ENCODE peak calls at places on chromosomes 4 and X, in four cellular contexts. V is K562, K is HEK293T, X is HepG2. C is an unnamed sample.

GRCh38 chr4:164779811-164780216 is 25.9 kb downstream of the SMIM31 start:
- DNase-seq in V (peak; percentile 26), K (peak; percentile 51), X (peak; percentile 13), C (peak; percentile 30)

GRCh38 chr4:84681488-84682274 is 98.8 kb downstream of the CDS1 start:
- DNase-seq in V (peak; percentile 10), K (no peak), X (peak; percentile 38), C (no peak)

GRCh38 chr4:134935320-134935719 is 733.7 kb upstream of the PABPC4L start:
- DNase-seq in V (peak; percentile 7), K (peak; percentile 25), X (no peak), C (no peak)

GRCh38 chrX:139932901-139933796 is at the start of gene ATP11C:
- DNase-seq in V (peak; percentile 90), K (peak; percentile 83), X (peak; percentile 70), C (peak; percentile 46)

GRCh38 chrX:103861200-103861599 is 29.1 kb upstream of the RAB9B start:
- DNase-seq in V (no peak), K (no peak), X (no peak), C (no peak)

GRCh38 chrX:103356023-103356798 is at the start of gene TCEAL9:
- DNase-seq in V (peak; percentile 36), K (peak; percentile 72), X (peak; percentile 51), C (no peak)

GRCh38 chr4:92840880-92841279 is 537.1 kb downstream of the GRID2 start:
- DNase-seq in V (no peak), K (no peak), X (no peak), C (no peak)

GRCh38 chr4:185210102-185210981 is 944 bp downstream of the SNX25 start:
- DNase-seq in V (peak; percentile 35), K (peak; percentile 22), X (peak; percentile 13), C (no peak)

GRCh38 chr4:168907119-168907698 is 102.8 kb downstream of the CBR4 start:
- DNase-seq in V (no peak), K (no peak), X (no peak), C (no peak)

GRCh38 chrX:132986556-132986955 is 28.1 kb upstream of the HS6ST2 start:
- DNase-seq in V (no peak), K (no peak), X (no peak), C (no peak)

GRCh38 chr4:67658302-67658701 is 42.7 kb downstream of the UBA6 start:
- DNase-seq in V (no peak), K (no peak), X (no peak), C (no peak)

GRCh38 chr4:73869130-73870055 is at the start of gene CXCL1:
- DNase-seq in V (peak; percentile 54), K (peak; percentile 36), X (no peak), C (no peak)

GRCh38 chr4:18020671-18021469 is 685 bp downstream of the LCORL start:
- DNase-seq in V (peak; percentile 72), K (peak; percentile 73), X (peak; percentile 73), C (peak; percentile 32)

GRCh38 chrX:44975666-44976263 is 102.8 kb downstream of the KDM6A start:
- DNase-seq in V (no peak), K (no peak), X (peak; percentile 50), C (no peak)

GRCh38 chr4:118904935-118905334 is 16.3 kb downstream of the SYNPO2 start:
- DNase-seq in V (no peak), K (no peak), X (no peak), C (no peak)

GRCh38 chr4:304987-305680 is at the start of gene ZNF732:
- DNase-seq in V (peak; percentile 10), K (no peak), X (no peak), C (no peak)

GRCh38 chr4:75255261-75255660 is 258.9 kb downstream of the RCHY1 start:
- DNase-seq in V (no peak), K (no peak), X (no peak), C (no peak)
- TF ChIP-seq TARDBP in V (no peak), K (no peak), X (no peak), C (no peak)

GRCh38 chrX:151458824-151459223 is 61.8 kb downstream of the VMA21 start:
- DNase-seq in V (no peak), K (no peak), X (peak; percentile 2), C (no peak)
- TF ChIP-seq TARDBP in V (no peak), K (no peak), X (no peak), C (no peak)

GRCh38 chrX:86806786-86807185 is 658.5 kb downstream of the DACH2 start:
- DNase-seq in V (no peak), K (peak; percentile 18), X (peak; percentile 6), C (no peak)
- TF ChIP-seq TARDBP in V (no peak), K (no peak), X (no peak), C (no peak)

DNA sequence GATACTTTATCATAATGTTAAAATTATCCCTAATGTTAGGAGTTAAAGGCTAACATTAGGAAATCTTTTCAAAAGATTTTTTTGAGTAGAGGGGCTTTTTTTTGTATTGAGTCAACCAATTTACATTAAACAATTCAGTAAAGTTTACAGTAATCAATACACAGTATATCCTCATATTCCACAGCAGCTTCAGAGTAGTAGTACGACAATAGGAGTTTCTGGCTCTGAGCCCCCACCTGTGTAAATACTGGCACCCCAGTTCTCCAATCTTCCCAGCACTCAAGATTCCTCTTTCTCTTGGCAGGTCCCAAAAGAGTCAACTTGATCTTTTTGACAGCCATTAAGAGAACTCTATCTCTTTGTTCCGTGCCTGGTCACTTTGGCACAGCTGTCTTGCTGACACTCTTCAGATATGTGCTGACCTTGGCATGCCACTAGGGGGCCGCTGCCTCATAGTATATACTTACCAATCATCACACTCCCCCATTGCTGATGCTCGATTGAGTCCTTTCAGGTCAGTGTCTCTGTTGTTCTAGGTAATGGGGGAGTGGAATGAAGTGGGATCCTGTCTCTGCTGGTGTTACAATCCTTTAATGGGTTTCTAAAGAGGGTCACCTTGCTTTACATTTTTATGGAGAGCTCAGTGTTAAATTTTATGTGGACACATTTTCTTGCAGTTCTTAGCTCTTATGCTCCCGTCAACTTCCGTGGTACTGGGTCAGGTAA is 19.5 kb upstream of the CCNI start:
- DNase-seq in V (peak; percentile 57), K (peak; percentile 72), X (peak; percentile 49), C (no peak)
- TF ChIP-seq TARDBP in V (no peak), K (no peak), X (no peak), C (no peak)

GRCh38 chr4:105551968-105552746 is at the start of gene ARHGEF38:
- DNase-seq in V (no peak), K (no peak), X (no peak), C (no peak)
- TF ChIP-seq TARDBP in V (no peak), K (no peak), X (no peak), C (no peak)

DNA sequence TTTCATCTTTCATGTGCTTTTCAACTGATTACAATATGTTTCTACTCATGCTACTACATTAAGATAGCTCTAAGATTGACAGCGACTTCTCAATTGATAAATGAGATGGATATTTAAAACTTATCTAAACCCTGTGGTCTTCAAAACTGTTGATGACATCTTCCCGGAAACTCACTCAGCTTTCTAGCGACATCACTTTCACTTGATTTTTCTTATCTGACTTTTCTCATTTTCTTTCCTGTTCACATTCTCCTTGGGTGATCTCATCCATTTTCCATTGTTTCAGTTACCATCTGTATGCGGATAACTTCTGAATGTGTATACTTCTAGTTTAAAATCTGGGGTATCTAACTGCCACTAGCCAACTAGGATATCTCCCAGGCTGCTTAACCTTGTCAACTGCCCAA is 3.1 kb downstream of the POLR2B start:
- DNase-seq in V (peak; percentile 27), K (no peak), X (no peak), C (no peak)
- TF ChIP-seq TARDBP in V (no peak), K (no peak), X (no peak), C (no peak)

GRCh38 chrX:68685722-68686683 is 38.5 kb downstream of the STARD8 start:
- DNase-seq in V (peak; percentile 61), K (peak; percentile 39), X (no peak), C (no peak)
- TF ChIP-seq TARDBP in V (no peak), K (no peak), X (no peak), C (no peak)

GRCh38 chrX:149312936-149313432 is 192.1 kb downstream of the IDS start:
- DNase-seq in V (no peak), K (no peak), X (no peak), C (no peak)
- TF ChIP-seq TARDBP in V (no peak), K (no peak), X (no peak), C (no peak)